ENCODE peak calls at places on chromosomes 5 and 9, in eight cellular contexts. Z is heart right ventricle, J is mucosa of gallbladder, G is AG08396, U is GM23248, P is M059J, E is T-helper 9 cell, M is cardiac muscle cell. L is an unnamed sample.

GRCh38 chr5:141879941-141880738 is 1.9 kb upstream of the PCDH1 start:
- DNase-seq in G (no peak), Z (no peak), E (no peak), U (no peak), J (no peak), P (no peak), M (no peak), L (no peak)

GRCh38 chr5:174271316-174271715 is 225.8 kb downstream of the NSG2 start:
- DNase-seq in M (no peak), P (no peak), U (no peak), G (no peak), J (no peak), Z (no peak), E (no peak), L (no peak)

GRCh38 chr5:115179959-115180709 is 10.4 kb upstream of the TRIM36 start:
- DNase-seq in Z (peak; percentile 18), M (peak; percentile 31), E (no peak), J (no peak), G (peak; percentile 42), P (peak; percentile 47), U (peak; percentile 47), L (peak; percentile 67)

GRCh38 chr5:78920604-78921003 is 64.5 kb downstream of the ARSB start:
- DNase-seq in J (no peak), Z (no peak), M (peak; percentile 52), U (peak; percentile 37), P (peak; percentile 36), G (peak; percentile 45), E (no peak), L (no peak)

GRCh38 chr5:72036951-72037350 is 70.3 kb upstream of the MAP1B start:
- DNase-seq in Z (no peak), J (peak; percentile 21), U (peak; percentile 25), M (peak; percentile 31), P (peak; percentile 59), G (no peak), E (no peak), L (peak; percentile 39)

GRCh38 chr9:35598863-35599590 is 6.0 kb upstream of the TESK1 start:
- DNase-seq in U (no peak), G (no peak), P (no peak), J (peak; percentile 37), E (no peak), Z (no peak), M (no peak), L (no peak)

GRCh38 chr5:60287174-60287771 is 393.7 kb upstream of the PDE4D start:
- DNase-seq in Z (peak; percentile 19), J (no peak), G (peak; percentile 3), P (peak; percentile 77), E (no peak), U (peak; percentile 52), M (peak; percentile 78), L (peak; percentile 7)

GRCh38 chr5:139088024-139088423 is 110.1 kb downstream of the SIL1 start:
- DNase-seq in E (no peak), M (no peak), U (peak; percentile 16), Z (no peak), J (no peak), P (no peak), G (no peak), L (no peak)